ENCODE peak calls at places on chromosome 10, in eight cellular contexts. One of them, this sample, is unnamed.

GRCh38 chr10:126094537-126094936 is 198.2 kb downstream of the FANK1 start:
- DNase-seq in fibroblast of lung: no peak
- DNase-seq in tibial artery: no peak
- DNase-seq in MCF 10A: no peak
- DNase-seq in IMR-90: peak
- DNase-seq in A549: no peak
- DNase-seq in transverse colon: no peak
- DNase-seq in fibroblast of mammary gland: no peak
- DNase-seq in this sample: no peak

GRCh38 chr10:121942749-121943148 is 14.9 kb upstream of the ATE1 start:
- DNase-seq in tibial artery: peak
- DNase-seq in A549: no peak
- DNase-seq in fibroblast of mammary gland: peak
- DNase-seq in IMR-90: peak
- DNase-seq in transverse colon: no peak
- DNase-seq in MCF 10A: peak
- DNase-seq in fibroblast of lung: peak
- DNase-seq in this sample: no peak

GRCh38 chr10:44830022-44830421 is 81.1 kb upstream of the TMEM72 start:
- DNase-seq in transverse colon: no peak
- DNase-seq in tibial artery: no peak
- DNase-seq in fibroblast of mammary gland: peak
- DNase-seq in MCF 10A: no peak
- DNase-seq in IMR-90: peak
- DNase-seq in A549: no peak
- DNase-seq in fibroblast of lung: peak
- DNase-seq in this sample: no peak

GRCh38 chr10:123948030-123948823 is 56.6 kb upstream of the CPXM2 start:
- DNase-seq in fibroblast of lung: no peak
- DNase-seq in IMR-90: no peak
- DNase-seq in fibroblast of mammary gland: no peak
- DNase-seq in A549: no peak
- DNase-seq in MCF 10A: no peak
- DNase-seq in tibial artery: no peak
- DNase-seq in transverse colon: no peak
- DNase-seq in this sample: no peak

GRCh38 chr10:61903991-61904350 is 2.5 kb downstream of the ARID5B start:
- DNase-seq in transverse colon: no peak
- DNase-seq in IMR-90: peak
- DNase-seq in fibroblast of mammary gland: peak
- DNase-seq in A549: no peak
- DNase-seq in fibroblast of lung: peak
- DNase-seq in tibial artery: no peak
- DNase-seq in MCF 10A: no peak
- DNase-seq in this sample: no peak

GRCh38 chr10:28594401-28594800 is 61.5 kb downstream of the WAC start:
- DNase-seq in fibroblast of mammary gland: no peak
- DNase-seq in IMR-90: no peak
- DNase-seq in fibroblast of lung: no peak
- DNase-seq in MCF 10A: no peak
- DNase-seq in transverse colon: no peak
- DNase-seq in tibial artery: no peak
- DNase-seq in A549: no peak
- DNase-seq in this sample: no peak

GRCh38 chr10:124232686-124233545 is 139.5 kb upstream of the CHST15 start:
- DNase-seq in MCF 10A: no peak
- DNase-seq in IMR-90: no peak
- DNase-seq in fibroblast of mammary gland: no peak
- DNase-seq in A549: no peak
- DNase-seq in tibial artery: no peak
- DNase-seq in transverse colon: no peak
- DNase-seq in fibroblast of lung: no peak
- DNase-seq in this sample: no peak

GRCh38 chr10:131223422-131223821 is 88.1 kb downstream of the TCERG1L start:
- DNase-seq in MCF 10A: no peak
- DNase-seq in transverse colon: no peak
- DNase-seq in A549: no peak
- DNase-seq in IMR-90: no peak
- DNase-seq in fibroblast of lung: no peak
- DNase-seq in tibial artery: no peak
- DNase-seq in fibroblast of mammary gland: no peak
- DNase-seq in this sample: no peak

GRCh38 chr10:5534880-5535856 is 10.4 kb downstream of the CALML3 start:
- DNase-seq in IMR-90: peak
- DNase-seq in transverse colon: no peak
- DNase-seq in MCF 10A: peak
- DNase-seq in fibroblast of lung: peak
- DNase-seq in fibroblast of mammary gland: peak
- DNase-seq in A549: no peak
- DNase-seq in tibial artery: peak
- DNase-seq in this sample: no peak

GRCh38 chr10:79179404-79180309 is 110.9 kb downstream of the ZMIZ1 start:
- DNase-seq in tibial artery: no peak
- DNase-seq in fibroblast of mammary gland: no peak
- DNase-seq in MCF 10A: no peak
- DNase-seq in fibroblast of lung: no peak
- DNase-seq in transverse colon: no peak
- DNase-seq in IMR-90: no peak
- DNase-seq in A549: no peak
- DNase-seq in this sample: peak
- TF ChIP-seq CTCF in tibial artery: no peak
- TF ChIP-seq CTCF in fibroblast of mammary gland: no peak
- TF ChIP-seq CTCF in MCF 10A: no peak
- TF ChIP-seq CTCF in fibroblast of lung: no peak
- TF ChIP-seq CTCF in transverse colon: no peak
- TF ChIP-seq CTCF in IMR-90: peak
- TF ChIP-seq CTCF in A549: no peak
- TF ChIP-seq CTCF in this sample: no peak

GRCh38 chr10:69093933-69094332 is 6.0 kb downstream of the SRGN start:
- DNase-seq in tibial artery: no peak
- DNase-seq in fibroblast of lung: peak
- DNase-seq in fibroblast of mammary gland: peak
- DNase-seq in A549: no peak
- DNase-seq in IMR-90: peak
- DNase-seq in MCF 10A: peak
- DNase-seq in transverse colon: no peak
- DNase-seq in this sample: no peak
- TF ChIP-seq CTCF in tibial artery: no peak
- TF ChIP-seq CTCF in fibroblast of lung: peak
- TF ChIP-seq CTCF in fibroblast of mammary gland: no peak
- TF ChIP-seq CTCF in A549: peak
- TF ChIP-seq CTCF in IMR-90: peak
- TF ChIP-seq CTCF in MCF 10A: peak
- TF ChIP-seq CTCF in transverse colon: no peak
- TF ChIP-seq CTCF in this sample: no peak

GRCh38 chr10:74991435-74991834 is 120.0 kb upstream of the SAMD8 start:
- DNase-seq in MCF 10A: peak
- DNase-seq in fibroblast of lung: peak
- DNase-seq in IMR-90: no peak
- DNase-seq in tibial artery: no peak
- DNase-seq in A549: peak
- DNase-seq in fibroblast of mammary gland: no peak
- DNase-seq in transverse colon: no peak
- DNase-seq in this sample: peak
- TF ChIP-seq CTCF in MCF 10A: no peak
- TF ChIP-seq CTCF in fibroblast of lung: peak
- TF ChIP-seq CTCF in IMR-90: peak
- TF ChIP-seq CTCF in tibial artery: no peak
- TF ChIP-seq CTCF in A549: peak
- TF ChIP-seq CTCF in fibroblast of mammary gland: peak
- TF ChIP-seq CTCF in transverse colon: peak
- TF ChIP-seq CTCF in this sample: peak

DNA sequence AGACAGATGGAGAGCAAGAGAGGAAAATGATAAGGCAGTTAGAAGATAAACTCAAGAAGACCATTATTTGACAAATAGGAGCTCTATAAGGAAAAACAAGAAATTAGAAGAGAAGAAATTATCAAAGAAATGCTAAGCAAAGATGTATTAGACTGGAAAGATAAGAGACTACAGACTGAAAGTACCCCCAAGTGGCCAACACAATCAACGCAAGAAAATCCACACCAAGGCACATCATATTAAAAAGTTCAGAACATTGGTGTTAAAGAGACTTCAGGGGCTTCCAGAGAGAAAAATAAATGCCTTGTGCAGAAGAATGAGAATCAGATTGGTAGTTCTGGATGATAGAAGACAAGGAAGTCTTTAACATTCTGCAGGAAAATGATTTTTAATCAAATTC is 46.0 kb downstream of the SH2D4B start:
- DNase-seq in fibroblast of lung: no peak
- DNase-seq in transverse colon: no peak
- DNase-seq in fibroblast of mammary gland: no peak
- DNase-seq in IMR-90: no peak
- DNase-seq in tibial artery: no peak
- DNase-seq in A549: no peak
- DNase-seq in MCF 10A: no peak
- DNase-seq in this sample: no peak
- TF ChIP-seq CTCF in fibroblast of lung: no peak
- TF ChIP-seq CTCF in transverse colon: no peak
- TF ChIP-seq CTCF in fibroblast of mammary gland: no peak
- TF ChIP-seq CTCF in IMR-90: no peak
- TF ChIP-seq CTCF in tibial artery: no peak
- TF ChIP-seq CTCF in A549: no peak
- TF ChIP-seq CTCF in MCF 10A: no peak
- TF ChIP-seq CTCF in this sample: no peak

DNA sequence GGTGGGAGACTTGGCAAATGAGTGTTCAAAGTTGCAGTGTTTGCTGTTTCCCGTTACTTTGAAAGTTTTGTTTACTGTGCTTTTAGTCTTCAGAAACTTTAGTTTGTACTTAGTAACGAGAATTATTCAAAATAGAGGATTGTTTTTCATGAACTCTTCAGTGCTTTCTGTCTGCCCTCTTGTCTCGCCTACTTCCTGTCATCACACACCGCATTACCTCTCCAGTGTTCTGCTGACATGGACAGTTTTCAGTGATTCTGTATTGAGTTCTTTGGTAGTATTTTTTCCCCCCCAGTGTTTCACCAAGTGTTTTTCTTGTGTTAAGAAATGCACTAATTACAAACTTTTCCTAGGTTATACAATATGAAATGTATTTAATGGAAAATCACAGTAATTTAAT is 207.0 kb downstream of the MLLT10 start:
- DNase-seq in fibroblast of lung: no peak
- DNase-seq in fibroblast of mammary gland: no peak
- DNase-seq in transverse colon: no peak
- DNase-seq in tibial artery: no peak
- DNase-seq in MCF 10A: no peak
- DNase-seq in IMR-90: no peak
- DNase-seq in A549: no peak
- DNase-seq in this sample: no peak
- TF ChIP-seq CTCF in fibroblast of lung: no peak
- TF ChIP-seq CTCF in fibroblast of mammary gland: no peak
- TF ChIP-seq CTCF in transverse colon: no peak
- TF ChIP-seq CTCF in tibial artery: no peak
- TF ChIP-seq CTCF in MCF 10A: no peak
- TF ChIP-seq CTCF in IMR-90: no peak
- TF ChIP-seq CTCF in A549: no peak
- TF ChIP-seq CTCF in this sample: no peak

GRCh38 chr10:111384556-111384955 is 307.7 kb downstream of the ADRA2A start:
- DNase-seq in MCF 10A: no peak
- DNase-seq in A549: no peak
- DNase-seq in IMR-90: no peak
- DNase-seq in fibroblast of lung: no peak
- DNase-seq in fibroblast of mammary gland: no peak
- DNase-seq in tibial artery: no peak
- DNase-seq in transverse colon: no peak
- DNase-seq in this sample: no peak
- TF ChIP-seq CTCF in MCF 10A: no peak
- TF ChIP-seq CTCF in A549: no peak
- TF ChIP-seq CTCF in IMR-90: no peak
- TF ChIP-seq CTCF in fibroblast of lung: no peak
- TF ChIP-seq CTCF in fibroblast of mammary gland: no peak
- TF ChIP-seq CTCF in tibial artery: no peak
- TF ChIP-seq CTCF in transverse colon: no peak
- TF ChIP-seq CTCF in this sample: no peak